ENCODE peak calls at places on chromosomes 13 and 19, in seven cellular contexts. K is transverse colon, F is lower leg skin, N is Peyer's patch, E is H54, I is IMR-90, O is body of pancreas. Y is an unnamed sample.

GRCh38 chr13:30142502-30143211 is 164.7 kb downstream of the KATNAL1 start:
- DNase-seq in F (no peak), K (peak), I (peak), E (peak), N (no peak), O (peak), Y (no peak)

GRCh38 chr13:107992542-107992941 is 222.8 kb downstream of the LIG4 start:
- DNase-seq in N (no peak), F (no peak), K (no peak), O (no peak), E (no peak), I (no peak), Y (no peak)

GRCh38 chr19:42396248-42396541 is 6.1 kb upstream of the CNFN start:
- DNase-seq in O (no peak), F (no peak), N (no peak), E (no peak), K (no peak), I (no peak), Y (no peak)

GRCh38 chr13:108816381-108816780 is 187.0 kb downstream of the MYO16 start:
- DNase-seq in F (no peak), K (no peak), E (no peak), O (no peak), N (no peak), I (no peak), Y (no peak)

GRCh38 chr13:111925146-111925875 is 141.6 kb upstream of the SOX1 start:
- DNase-seq in K (no peak), E (no peak), N (no peak), I (no peak), O (peak), F (peak), Y (no peak)

GRCh38 chr19:5961969-5962945 is 15.7 kb downstream of the RANBP3 start:
- DNase-seq in F (no peak), K (peak), N (peak), E (no peak), O (peak), I (peak), Y (no peak)

GRCh38 chr13:111981006-111981405 is 85.9 kb upstream of the SOX1 start:
- DNase-seq in I (no peak), F (peak), N (no peak), K (no peak), O (no peak), E (no peak), Y (no peak)

GRCh38 chr19:48398329-48399235 is 5.1 kb downstream of the GRIN2D start:
- DNase-seq in E (no peak), O (peak), N (peak), K (peak), I (peak), F (peak), Y (peak)

GRCh38 chr13:94352057-94352456 is 127.4 kb downstream of the DCT start:
- DNase-seq in F (no peak), O (no peak), N (no peak), I (peak), E (no peak), K (no peak), Y (no peak)

GRCh38 chr19:8585894-8586750 is 8.9 kb upstream of the MYO1F start:
- DNase-seq in K (peak), I (no peak), E (peak), O (peak), F (no peak), N (peak), Y (peak)

DNA sequence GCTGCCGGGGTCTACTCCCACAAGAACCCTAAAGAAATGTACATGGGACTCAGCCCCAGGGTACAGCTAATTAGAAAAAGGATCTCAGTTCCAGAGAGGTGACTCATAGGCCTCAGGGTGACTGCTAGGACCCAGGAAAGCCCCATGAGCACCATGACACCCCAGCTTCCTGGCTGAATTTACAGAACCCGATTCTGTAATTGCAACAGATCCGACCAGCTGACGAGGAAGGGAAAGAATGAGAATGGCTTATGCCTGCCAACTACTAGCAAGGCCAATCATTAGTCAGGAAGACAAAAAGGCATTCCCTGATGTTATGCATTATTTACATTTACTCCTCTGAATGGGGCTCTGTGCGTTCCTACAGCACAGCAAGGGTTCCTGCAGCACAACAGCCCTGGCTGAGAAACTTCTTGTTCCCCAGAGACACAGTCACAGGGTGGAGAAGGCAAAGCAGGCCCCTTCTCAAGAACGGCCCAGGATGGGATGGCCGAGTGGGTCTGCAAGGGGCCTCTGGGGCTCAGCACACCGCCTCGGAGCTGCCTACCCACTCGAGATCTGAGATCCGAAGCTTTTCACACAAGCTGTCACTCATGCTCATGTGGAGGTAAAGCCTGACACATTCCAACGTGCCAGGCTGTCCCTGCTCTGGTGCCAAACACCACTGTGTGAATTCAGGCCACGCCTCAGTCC is 27.2 kb downstream of the PBX4 start:
- DNase-seq in E (peak), F (no peak), I (peak), N (peak), K (peak), O (peak), Y (no peak)
- TF ChIP-seq POLR2A in E (no peak), F (no peak), I (no peak), N (no peak), K (no peak), O (no peak), Y (no peak)

GRCh38 chr13:95362666-95363065 is 61.4 kb upstream of the ABCC4 start:
- DNase-seq in N (no peak), F (no peak), E (no peak), I (no peak), K (no peak), O (no peak), Y (no peak)
- TF ChIP-seq POLR2A in N (no peak), F (no peak), E (no peak), I (no peak), K (no peak), O (no peak), Y (no peak)

GRCh38 chr19:32823747-32824102 is 45.8 kb downstream of the SLC7A9 start:
- DNase-seq in F (peak), O (no peak), I (no peak), N (no peak), K (no peak), E (no peak), Y (no peak)
- TF ChIP-seq POLR2A in F (no peak), O (no peak), I (no peak), N (no peak), K (no peak), E (no peak), Y (no peak)

DNA sequence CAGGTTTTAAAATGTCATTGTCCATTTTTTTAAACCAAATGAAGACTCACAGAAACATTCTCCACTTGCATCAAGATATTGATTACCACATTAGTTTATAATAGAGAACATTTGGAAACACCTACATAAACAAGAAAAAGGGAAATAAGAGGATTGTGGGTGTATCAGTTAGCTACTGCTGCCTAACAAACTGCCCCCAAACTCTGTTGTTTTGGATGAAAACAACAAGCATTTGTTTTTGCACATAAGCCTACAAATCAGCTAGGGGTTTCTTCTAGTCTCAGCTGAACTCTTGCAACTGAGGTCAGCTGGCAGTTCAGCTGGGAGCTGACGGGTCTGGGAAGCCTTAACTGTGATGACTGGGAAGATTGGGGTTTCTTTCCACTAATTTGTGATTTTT is 464.4 kb downstream of the COG6 start:
- DNase-seq in K (no peak), N (no peak), E (no peak), F (no peak), O (no peak), I (no peak), Y (no peak)
- TF ChIP-seq POLR2A in K (no peak), N (no peak), E (no peak), F (no peak), O (no peak), I (no peak), Y (no peak)

GRCh38 chr19:810077-810855 is 11.5 kb downstream of the PLPPR3 start:
- DNase-seq in E (peak), I (no peak), N (no peak), K (no peak), F (no peak), O (no peak), Y (no peak)
- TF ChIP-seq POLR2A in E (no peak), I (no peak), N (no peak), K (no peak), F (no peak), O (no peak), Y (no peak)

GRCh38 chr19:12794936-12795335 is 3.6 kb downstream of the JUNB start:
- DNase-seq in K (no peak), I (peak), O (no peak), F (no peak), N (no peak), E (no peak), Y (no peak)
- TF ChIP-seq POLR2A in K (no peak), I (peak), O (no peak), F (no peak), N (no peak), E (no peak), Y (no peak)

GRCh38 chr19:38306236-38306635 is 2.2 kb downstream of the C19orf33 start:
- DNase-seq in F (no peak), K (no peak), N (no peak), I (no peak), E (no peak), O (no peak), Y (no peak)

GRCh38 chr19:38304352-38304865 is 358 bp downstream of the C19orf33 start:
- DNase-seq in O (no peak), E (no peak), K (no peak), N (no peak), I (no peak), F (no peak), Y (no peak)

GRCh38 chr19:38307076-38307475 is 3.0 kb downstream of the C19orf33 start:
- DNase-seq in E (no peak), F (no peak), O (no peak), I (no peak), N (no peak), K (no peak), Y (no peak)

GRCh38 chr19:38304866-38305429 is 897 bp downstream of the C19orf33 start:
- DNase-seq in I (no peak), O (peak), K (peak), E (peak), F (no peak), N (no peak), Y (peak)

DNA sequence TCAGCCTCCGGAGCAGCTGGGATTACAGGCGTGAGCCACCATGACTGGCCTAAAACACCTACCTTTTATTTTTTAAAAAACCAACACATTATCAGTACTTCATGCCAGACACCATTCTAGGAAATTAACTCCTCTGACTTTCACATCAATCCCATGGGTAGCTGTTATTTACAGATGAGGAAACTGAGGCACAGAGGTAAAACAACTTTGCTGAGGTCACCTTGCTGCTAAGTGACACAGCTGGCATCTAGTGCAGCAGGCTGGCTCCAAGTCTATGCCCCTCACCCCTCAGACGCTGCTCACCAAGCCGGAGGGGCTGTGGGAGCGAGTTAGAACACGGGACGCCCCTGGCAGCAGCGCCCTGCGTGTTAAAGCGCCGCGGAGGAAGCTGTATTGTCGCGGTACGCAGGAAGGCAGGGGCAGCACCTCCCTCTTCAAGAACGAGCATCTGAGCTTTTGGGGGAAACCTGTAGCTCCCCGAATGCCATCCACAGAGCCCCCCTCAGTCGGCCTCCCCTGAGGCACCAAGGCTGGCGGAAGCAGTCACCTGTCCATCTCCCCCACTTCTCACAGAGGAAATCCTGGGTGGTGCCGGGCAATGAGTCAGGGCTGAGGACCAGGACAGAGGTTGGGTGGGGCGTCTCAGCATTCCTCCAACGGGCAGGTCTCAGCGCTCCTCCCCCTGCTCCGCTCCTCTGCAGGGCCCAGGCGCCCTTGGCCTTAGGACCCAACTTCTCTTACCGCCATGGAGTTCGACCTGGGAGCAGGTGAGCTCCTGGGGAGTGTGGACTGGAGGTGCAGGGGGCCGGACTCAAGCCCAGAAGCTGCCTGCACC is at the start of gene C19orf33:
- DNase-seq in I (no peak), E (peak), O (no peak), N (no peak), F (peak), K (peak), Y (no peak)
- TF ChIP-seq POLR2A in I (no peak), E (no peak), O (no peak), N (peak), F (no peak), K (peak), Y (no peak)

Y was measured in erythroblast.